ENCODE peak calls at places on chromosomes 13 and 19, in six cellular contexts. One of them, this sample, is unnamed.

GRCh38 chr13:27295096-27295495 is 24.5 kb downstream of the RASL11A start:
- DNase-seq in tibial artery: no peak
- DNase-seq in ELR: no peak
- DNase-seq in upper lobe of left lung: no peak
- DNase-seq in fibroblast of pulmonary artery: no peak
- DNase-seq in nephron progenitor cell: no peak
- DNase-seq in this sample: no peak

GRCh38 chr19:3034194-3034844 is 5.2 kb upstream of the TLE2 start:
- DNase-seq in upper lobe of left lung: no peak
- DNase-seq in fibroblast of pulmonary artery: peak
- DNase-seq in tibial artery: no peak
- DNase-seq in nephron progenitor cell: no peak
- DNase-seq in ELR: no peak
- DNase-seq in this sample: peak

GRCh38 chr19:50496189-50497029 is 14.6 kb downstream of the JOSD2 start:
- DNase-seq in ELR: no peak
- DNase-seq in nephron progenitor cell: peak
- DNase-seq in fibroblast of pulmonary artery: no peak
- DNase-seq in upper lobe of left lung: peak
- DNase-seq in tibial artery: peak
- DNase-seq in this sample: no peak

GRCh38 chr19:14480695-14481069 is 5.5 kb upstream of the PTGER1 start:
- DNase-seq in nephron progenitor cell: no peak
- DNase-seq in ELR: peak
- DNase-seq in fibroblast of pulmonary artery: no peak
- DNase-seq in upper lobe of left lung: no peak
- DNase-seq in tibial artery: no peak
- DNase-seq in this sample: peak

GRCh38 chr19:45931055-45931454 is 16.5 kb upstream of the NANOS2 start:
- DNase-seq in fibroblast of pulmonary artery: no peak
- DNase-seq in nephron progenitor cell: no peak
- DNase-seq in tibial artery: no peak
- DNase-seq in upper lobe of left lung: no peak
- DNase-seq in ELR: no peak
- DNase-seq in this sample: no peak

GRCh38 chr19:48372904-48373303 is 8.7 kb downstream of the SYNGR4 start:
- DNase-seq in tibial artery: no peak
- DNase-seq in nephron progenitor cell: no peak
- DNase-seq in upper lobe of left lung: no peak
- DNase-seq in ELR: no peak
- DNase-seq in fibroblast of pulmonary artery: no peak
- DNase-seq in this sample: no peak

GRCh38 chr13:109698779-109699178 is 87.6 kb downstream of the IRS2 start:
- DNase-seq in ELR: peak
- DNase-seq in nephron progenitor cell: no peak
- DNase-seq in upper lobe of left lung: no peak
- DNase-seq in tibial artery: no peak
- DNase-seq in fibroblast of pulmonary artery: peak
- DNase-seq in this sample: peak

GRCh38 chr19:15298847-15299567 is 33.3 kb downstream of the BRD4 start:
- DNase-seq in ELR: no peak
- DNase-seq in nephron progenitor cell: no peak
- DNase-seq in upper lobe of left lung: no peak
- DNase-seq in tibial artery: no peak
- DNase-seq in fibroblast of pulmonary artery: no peak
- DNase-seq in this sample: no peak

GRCh38 chr19:19637186-19637522 is 6.3 kb downstream of the GMIP start:
- DNase-seq in nephron progenitor cell: no peak
- DNase-seq in upper lobe of left lung: peak
- DNase-seq in tibial artery: no peak
- DNase-seq in fibroblast of pulmonary artery: no peak
- DNase-seq in ELR: no peak
- DNase-seq in this sample: no peak

GRCh38 chr19:48798937-48799336 is 11.9 kb downstream of the BCAT2 start:
- DNase-seq in fibroblast of pulmonary artery: no peak
- DNase-seq in nephron progenitor cell: no peak
- DNase-seq in upper lobe of left lung: peak
- DNase-seq in tibial artery: no peak
- DNase-seq in ELR: peak
- DNase-seq in this sample: peak

This sample was measured in osteoblast.